ENCODE peak calls at places on chromosomes 1 and 21, in nine cellular contexts. S, O, M, P, B, Z, K, N and R are unnamed samples.

GRCh38 chr1:3711780-3712451 is 40.3 kb upstream of the CCDC27 start:
- DNase-seq in S (no peak), O (no peak), M (no peak), P (no peak), B (no peak), Z (no peak), K (no peak), N (peak), R (no peak)

GRCh38 chr1:19140465-19140864 is 69.6 kb downstream of the UBR4 start:
- DNase-seq in S (no peak), O (no peak), M (no peak), P (no peak), B (no peak), Z (no peak), K (no peak), N (no peak), R (no peak)

GRCh38 chr1:155812878-155813277 is 44.1 kb downstream of the GON4L start:
- DNase-seq in S (no peak), O (no peak), M (no peak), P (no peak), B (no peak), Z (no peak), K (no peak), N (no peak), R (no peak)

GRCh38 chr1:247639381-247639981 is 34.1 kb downstream of the OR2G3 start:
- DNase-seq in S (no peak), O (peak), M (no peak), P (peak), B (peak), Z (peak), K (no peak), N (peak), R (no peak)

GRCh38 chr1:40029608-40030007 is 10.9 kb upstream of the CAP1 start:
- DNase-seq in S (no peak), O (no peak), M (no peak), P (no peak), B (no peak), Z (no peak), K (no peak), N (no peak), R (no peak)

GRCh38 chr1:232709339-232709738 is 79.4 kb upstream of the SIPA1L2 start:
- DNase-seq in S (no peak), O (no peak), M (no peak), P (peak), B (no peak), Z (no peak), K (no peak), N (peak), R (no peak)

GRCh38 chr1:65389296-65389695 is 31.2 kb upstream of the LEPR start:
- DNase-seq in S (no peak), O (no peak), M (no peak), P (no peak), B (no peak), Z (no peak), K (no peak), N (peak), R (no peak)

GRCh38 chr1:230537456-230537855 is 104.8 kb upstream of the COG2 start:
- DNase-seq in S (peak), O (no peak), M (no peak), P (no peak), B (no peak), Z (no peak), K (no peak), N (no peak), R (no peak)

GRCh38 chr1:231550448-231550781 is 21.9 kb downstream of the TSNAX start:
- DNase-seq in S (peak), O (no peak), M (no peak), P (no peak), B (no peak), Z (no peak), K (no peak), N (peak), R (no peak)

DNA sequence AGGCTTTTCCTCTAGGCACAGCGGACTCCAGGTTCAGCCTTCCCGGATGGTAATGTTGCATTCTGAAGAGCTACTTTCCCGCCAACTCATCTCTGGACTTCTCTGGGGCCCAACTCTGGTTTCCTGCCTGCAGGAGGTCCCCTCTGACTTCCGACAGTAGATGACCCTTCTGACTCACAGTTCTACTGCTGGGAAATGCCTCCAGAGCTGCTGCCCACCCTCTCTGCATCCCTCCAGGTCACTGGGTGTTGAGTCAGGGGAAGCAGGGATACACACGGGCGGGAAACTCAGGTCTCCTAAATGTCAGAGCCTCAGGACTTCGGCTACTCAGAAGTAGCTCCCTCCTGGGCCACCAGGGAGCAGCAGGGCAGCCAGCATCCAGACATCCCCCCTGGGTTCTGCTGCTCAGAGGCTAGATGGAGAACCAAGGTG is 2.1 kb upstream of the KIF21B start:
- DNase-seq in S (peak), O (no peak), M (no peak), P (peak), B (no peak), Z (peak), K (no peak), N (no peak), R (no peak)
- TF ChIP-seq CTCF in S (peak), O (peak), M (peak), P (peak), B (no peak), Z (peak), K (peak), N (peak), R (peak)

GRCh38 chr21:45509566-45510465 is 32.4 kb downstream of the SLC19A1 start:
- DNase-seq in S (peak), O (no peak), M (no peak), P (no peak), B (peak), Z (no peak), K (no peak), N (no peak), R (no peak)
- TF ChIP-seq CTCF in S (peak), O (no peak), M (peak), P (no peak), B (no peak), Z (no peak), K (peak), N (no peak), R (no peak)

GRCh38 chr1:208201241-208201640 is 42.9 kb downstream of the PLXNA2 start:
- DNase-seq in S (no peak), O (no peak), M (peak), P (peak), B (peak), Z (no peak), K (peak), N (peak), R (peak)
- TF ChIP-seq CTCF in S (no peak), O (no peak), M (no peak), P (no peak), B (no peak), Z (no peak), K (no peak), N (no peak), R (no peak)

GRCh38 chr1:24421502-24421901 is 5.9 kb downstream of the NIPAL3 start:
- DNase-seq in S (no peak), O (no peak), M (no peak), P (no peak), B (no peak), Z (no peak), K (no peak), N (no peak), R (no peak)
- TF ChIP-seq CTCF in S (no peak), O (peak), M (peak), P (peak), B (no peak), Z (no peak), K (no peak), N (peak), R (no peak)